ENCODE peak calls at places on chromosomes 2 and 18, in four cellular contexts. O is mesenchymal stem cell, S is lower lobe of right lung, N is WERI-Rb-1. U is an unnamed sample.

GRCh38 chr2:171404719-171405118 is 29.1 kb downstream of the METTL8 start:
- DNase-seq in O (no peak), S (no peak), N (no peak), U (no peak)

GRCh38 chr2:84055816-84056215 is 403.3 kb downstream of the SUCLG1 start:
- DNase-seq in O (no peak), S (no peak), N (no peak), U (no peak)

GRCh38 chr2:154470386-154470785 is 228.1 kb upstream of the KCNJ3 start:
- DNase-seq in O (no peak), S (no peak), N (no peak), U (no peak)

GRCh38 chr2:98936133-98936916 is at the start of gene CRACDL:
- DNase-seq in O (no peak), S (no peak), N (peak), U (no peak)

GRCh38 chr18:13386891-13387801 is 168.6 kb downstream of the LDLRAD4 start:
- DNase-seq in O (no peak), S (no peak), N (no peak), U (no peak)

GRCh38 chr2:171893196-171893823 is 734 bp downstream of the SLC25A12 start:
- DNase-seq in O (no peak), S (no peak), N (no peak), U (no peak)

GRCh38 chr2:69770193-69770702 is 28.3 kb downstream of the ANXA4 start:
- DNase-seq in O (peak), S (no peak), N (no peak), U (peak)

GRCh38 chr2:137823196-137823595 is 141.1 kb upstream of the HNMT start:
- DNase-seq in O (no peak), S (no peak), N (no peak), U (no peak)

GRCh38 chr18:59345556-59345955 is 13.5 kb downstream of the LMAN1 start:
- DNase-seq in O (no peak), S (no peak), N (no peak), U (no peak)

GRCh38 chr2:60252581-60253170 is 300.8 kb downstream of the BCL11A start:
- DNase-seq in O (no peak), S (no peak), N (no peak), U (no peak)

GRCh38 chr18:24677011-24677410 is 216.6 kb downstream of the HRH4 start:
- DNase-seq in O (no peak), S (no peak), N (no peak), U (peak)

GRCh38 chr2:191020742-191021381 is 6.9 kb upstream of the STAT1 start:
- DNase-seq in O (peak), S (no peak), N (no peak), U (peak)

GRCh38 chr2:61042807-61043206 is 22.9 kb upstream of the SANBR start:
- DNase-seq in O (no peak), S (no peak), N (no peak), U (no peak)

GRCh38 chr2:143398701-143399260 is 269.6 kb downstream of the ARHGAP15 start:
- DNase-seq in O (peak), S (no peak), N (no peak), U (peak)

GRCh38 chr2:237257471-237257951 is 156.5 kb downstream of the COL6A3 start:
- DNase-seq in O (no peak), S (no peak), N (peak), U (peak)

GRCh38 chr2:205367536-205367935 is 314.8 kb upstream of the NRP2 start:
- DNase-seq in O (peak), S (no peak), N (peak), U (no peak)

GRCh38 chr2:224029876-224030275 is 9.2 kb downstream of the SERPINE2 start:
- DNase-seq in O (no peak), S (no peak), N (no peak), U (no peak)

GRCh38 chr18:10912790-10913560 is 236.4 kb downstream of the PIEZO2 start:
- DNase-seq in O (peak), S (no peak), N (no peak), U (peak)

GRCh38 chr2:214808481-214808931 is 977 bp downstream of the BARD1 start:
- DNase-seq in O (peak), S (no peak), N (no peak), U (no peak)

GRCh38 chr18:77059294-77059916 is 73.2 kb downstream of the MBP start:
- DNase-seq in O (peak), S (no peak), N (peak), U (peak)

GRCh38 chr2:235808366-235808765 is 314.5 kb downstream of the AGAP1 start:
- DNase-seq in O (no peak), S (no peak), N (no peak), U (no peak)

GRCh38 chr2:634670-635395 is 42.4 kb downstream of the TMEM18 start:
- DNase-seq in O (no peak), S (no peak), N (no peak), U (no peak)

GRCh38 chr18:2898131-2898640 is 51.4 kb downstream of the EMILIN2 start:
- DNase-seq in O (no peak), S (no peak), N (no peak), U (peak)

GRCh38 chr2:240451108-240451611 is 15.7 kb downstream of the GPC1 start:
- DNase-seq in O (no peak), S (peak), N (no peak), U (no peak)

GRCh38 chr18:37471619-37472018 is 94.0 kb downstream of the CELF4 start:
- DNase-seq in O (no peak), S (no peak), N (peak), U (no peak)

GRCh38 chr2:218130373-218130772 is 4.5 kb downstream of the CXCR2 start:
- DNase-seq in O (no peak), S (no peak), N (no peak), U (no peak)

GRCh38 chr18:57294547-57294946 is 57.8 kb upstream of the ST8SIA3 start:
- DNase-seq in O (no peak), S (no peak), N (no peak), U (no peak)

GRCh38 chr2:168662651-168663208 is 139.7 kb upstream of the NOSTRIN start:
- DNase-seq in O (no peak), S (no peak), N (no peak), U (no peak)

GRCh38 chr2:2664989-2665833 is 334.1 kb upstream of the MYT1L start:
- DNase-seq in O (peak), S (no peak), N (peak), U (peak)

GRCh38 chr2:67650292-67651133 is 253.4 kb downstream of the ETAA1 start:
- DNase-seq in O (peak), S (peak), N (peak), U (peak)

GRCh38 chr2:238270606-238271005 is 17.8 kb downstream of the PER2 start:
- DNase-seq in O (no peak), S (peak), N (no peak), U (no peak)

DNA sequence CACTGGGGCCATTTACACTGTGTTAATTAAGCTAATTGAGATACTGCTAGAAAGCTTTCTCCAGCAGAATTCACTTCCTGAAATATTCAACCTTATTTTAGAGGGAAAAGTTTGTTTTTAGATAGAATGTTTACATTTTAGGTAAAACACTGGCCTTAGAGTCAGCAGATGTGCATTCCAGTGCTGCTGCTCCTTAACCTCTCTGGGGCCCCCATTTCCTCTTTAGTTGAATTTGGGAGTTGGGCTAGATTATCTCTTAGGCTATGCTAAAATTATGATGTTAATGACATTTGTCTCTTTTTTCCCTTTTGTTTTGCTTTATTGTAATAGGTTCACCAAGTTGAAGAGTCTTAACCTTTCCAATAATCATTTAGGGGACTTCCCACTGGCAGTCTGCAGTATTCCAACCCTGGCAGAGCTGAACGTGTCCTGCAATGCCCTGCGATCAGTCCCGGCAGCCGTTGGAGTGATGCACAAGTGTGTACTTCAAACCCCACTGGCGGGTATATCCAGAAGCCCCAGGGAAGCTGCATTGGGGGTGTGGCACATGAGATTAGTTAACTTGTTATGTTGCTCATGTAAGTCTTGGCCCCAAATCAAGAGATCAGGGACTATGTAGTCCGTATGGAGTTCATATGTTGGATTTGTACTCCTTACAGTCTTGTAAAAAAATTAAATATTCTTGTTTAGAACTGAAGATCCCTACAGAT is 179.5 kb downstream of the PHLPP1 start:
- DNase-seq in O (peak), S (no peak), N (no peak), U (no peak)
- H3K27ac ChIP-seq in O (no peak), S (no peak), N (no peak), U (no peak)

GRCh38 chr2:127394464-127394863 is 6.7 kb upstream of the MAP3K2 start:
- DNase-seq in O (no peak), S (no peak), N (no peak), U (no peak)

GRCh38 chr2:127400533-127400896 is 12.7 kb upstream of the MAP3K2 start:
- DNase-seq in O (no peak), S (peak), N (no peak), U (no peak)

GRCh38 chr2:127397568-127398238 is 9.9 kb upstream of the MAP3K2 start:
- DNase-seq in O (no peak), S (no peak), N (no peak), U (no peak)

GRCh38 chr2:127400897-127401756 is 13.4 kb upstream of the MAP3K2 start:
- DNase-seq in O (peak), S (peak), N (no peak), U (peak)

GRCh38 chr2:127398239-127398590 is 10.4 kb upstream of the MAP3K2 start:
- DNase-seq in O (peak), S (peak), N (no peak), U (peak)
- H3K27ac ChIP-seq in O (no peak), S (no peak), N (no peak), U (no peak)

GRCh38 chr2:200125463-200125862 is 170.1 kb downstream of the MAIP1 start:
- DNase-seq in O (no peak), S (no peak), N (no peak), U (no peak)
- H3K27ac ChIP-seq in O (no peak), S (no peak), N (no peak), U (no peak)

GRCh38 chr2:233346374-233346773 is 7.9 kb upstream of the DGKD start:
- DNase-seq in O (no peak), S (no peak), N (no peak), U (no peak)
- H3K27ac ChIP-seq in O (no peak), S (no peak), N (no peak), U (no peak)

GRCh38 chr2:32775954-32776353 is 148.1 kb downstream of the TTC27 start:
- DNase-seq in O (no peak), S (no peak), N (no peak), U (no peak)
- H3K27ac ChIP-seq in O (no peak), S (no peak), N (no peak), U (no peak)

GRCh38 chr2:229611360-229611759 is 103.0 kb downstream of the DNER start:
- DNase-seq in O (no peak), S (no peak), N (no peak), U (peak)
- H3K27ac ChIP-seq in O (no peak), S (no peak), N (no peak), U (no peak)

DNA sequence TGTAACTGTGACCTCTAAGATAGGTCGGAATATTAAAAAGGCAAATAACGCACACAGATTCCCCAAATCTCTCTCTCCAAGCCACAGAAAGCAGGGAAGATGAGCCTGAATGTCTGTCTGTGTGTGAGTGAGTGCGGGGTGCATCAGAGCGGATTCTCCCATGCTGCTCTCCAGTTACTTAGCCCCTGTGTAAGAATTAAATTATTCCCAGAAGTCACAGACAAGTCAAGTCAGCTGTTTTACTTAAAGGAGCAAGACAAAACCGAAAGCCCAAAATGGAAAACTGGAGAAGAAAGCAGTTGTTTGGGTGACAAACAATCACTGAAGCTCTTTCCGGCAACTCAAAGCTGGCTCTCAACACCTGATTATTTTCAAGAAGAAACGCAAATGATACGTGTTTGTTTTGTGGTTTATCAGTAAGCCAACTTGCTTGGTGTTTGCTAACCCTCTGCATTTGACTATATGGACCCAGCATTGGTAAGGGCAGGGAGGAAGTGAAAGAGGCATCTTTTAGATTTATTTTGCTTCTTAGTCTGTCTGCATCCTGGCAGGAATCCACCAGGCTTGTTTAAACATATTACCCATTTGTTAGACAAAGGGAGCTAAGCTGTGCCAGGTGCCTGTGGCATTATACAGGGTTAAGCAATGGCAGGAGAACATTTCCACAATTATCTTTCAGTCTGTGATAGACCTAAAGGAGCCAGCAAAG is 121.5 kb upstream of the CREB1 start:
- DNase-seq in O (no peak), S (no peak), N (no peak), U (peak)
- H3K27ac ChIP-seq in O (no peak), S (no peak), N (no peak), U (no peak)

U was measured in fibroblast of lung.